ENCODE peak calls at places on chromosome 1, in six cellular contexts. C, J, V, H, P and N are unnamed samples.

GRCh38 chr1:61224609-61225008 is 142.2 kb downstream of the NFIA start:
- DNase-seq in C (no peak), V (no peak), P (no peak), H (no peak), J (no peak), N (no peak)

GRCh38 chr1:222009105-222009730 is 267.3 kb upstream of the DUSP10 start:
- DNase-seq in P (peak; percentile 17), V (no peak), C (no peak), J (peak; percentile 48), H (no peak), N (no peak)

GRCh38 chr1:8856689-8857412 is 21.6 kb downstream of the ENO1 start:
- DNase-seq in V (no peak), H (no peak), P (no peak), J (no peak), C (no peak), N (no peak)

GRCh38 chr1:36380782-36381181 is 4.9 kb downstream of the STK40 start:
- DNase-seq in P (no peak), V (no peak), C (no peak), J (no peak), H (no peak), N (no peak)

GRCh38 chr1:244458781-244459180 is 2.3 kb upstream of the CATSPERE start:
- DNase-seq in C (no peak), H (no peak), V (no peak), J (no peak), P (no peak), N (no peak)

GRCh38 chr1:184482113-184482512 is 95.3 kb downstream of the C1orf21 start:
- DNase-seq in P (no peak), V (no peak), J (no peak), C (no peak), H (peak; percentile 45), N (no peak)

GRCh38 chr1:168057921-168058320 is 78.8 kb downstream of the GPR161 start:
- DNase-seq in H (no peak), V (peak; percentile 14), J (no peak), C (no peak), P (no peak), N (no peak)

GRCh38 chr1:151846062-151846568 is 6.5 kb upstream of the C2CD4D start:
- DNase-seq in H (peak; percentile 75), C (no peak), J (no peak), P (no peak), V (peak; percentile 24), N (peak; percentile 81)

GRCh38 chr1:168110896-168111545 is 25.7 kb downstream of the GPR161 start:
- DNase-seq in C (no peak), H (no peak), V (no peak), J (no peak), P (no peak), N (no peak)

GRCh38 chr1:7520496-7520895 is 250.6 kb upstream of the VAMP3 start:
- DNase-seq in V (no peak), P (no peak), C (peak; percentile 34), J (no peak), H (no peak), N (no peak)

GRCh38 chr1:170663441-170664282 is at the start of gene PRRX1:
- DNase-seq in V (no peak), H (peak; percentile 44), J (no peak), P (no peak), C (no peak), N (no peak)

GRCh38 chr1:71944006-71944405 is 338.3 kb downstream of the NEGR1 start:
- DNase-seq in H (peak; percentile 22), P (no peak), C (no peak), J (no peak), V (no peak), N (no peak)

GRCh38 chr1:41427022-41427942 is 57.2 kb downstream of the EDN2 start:
- DNase-seq in C (peak; percentile 45), J (no peak), V (no peak), P (no peak), H (no peak), N (no peak)

GRCh38 chr1:90044346-90044745 is 49.4 kb downstream of the ZNF326 start:
- DNase-seq in C (no peak), J (no peak), V (no peak), H (no peak), P (no peak), N (no peak)

GRCh38 chr1:45340816-45341215 is 576 bp upstream of the MUTYH start:
- DNase-seq in P (no peak), V (no peak), H (peak; percentile 27), J (peak; percentile 40), C (no peak), N (peak; percentile 30)

GRCh38 chr1:159015440-159015909 is 5.8 kb downstream of the IFI16 start:
- DNase-seq in P (peak; percentile 63), C (peak; percentile 70), H (peak; percentile 94), J (peak; percentile 81), V (peak; percentile 76), N (peak; percentile 97)

GRCh38 chr1:32650157-32650751 is at the start of gene ZBTB8OS:
- DNase-seq in V (peak; percentile 86), H (peak; percentile 94), J (peak; percentile 92), C (peak; percentile 93), P (peak; percentile 82), N (peak; percentile 91)

GRCh38 chr1:243354511-243355153 is 98.8 kb downstream of the SDCCAG8 start:
- DNase-seq in V (peak; percentile 8), J (no peak), P (no peak), H (peak; percentile 10), C (no peak), N (peak; percentile 6)